ENCODE peak calls at places on chromosomes 7 and 10, in ten cellular contexts. Q is psoas muscle; D is anterior cingulate cortex; N is type B pancreatic cell; U is CD4-positive, alpha-beta memory T cell; S is NCI-H2029; O is stimulated activated CD4-positive, alpha-beta T cell treated with anti-CD3 and anti-CD28 coated beads, TNF-alpha, amount 100 ng/mL, for 4 hours; J is activated CD8-positive, alpha-beta memory T cell treated with anti-CD3 and anti-CD28 coated beads, Interleukin-2, amount 50 U/mL, for 48 hours; G is activated B cell treated with CpG ODN at 0.5 μM for 24 hours; F is stimulated activated CD8-positive, alpha-beta memory T cell treated with anti-CD3 and anti-CD28 coated beads, Interleukin-12 subunit alpha, Interleukin-12 subunit beta, amount 100 ng/mL, for 1 hour. M is an unnamed sample.

GRCh38 chr10:96390460-96390864 is 31.7 kb upstream of the OPALIN start:
- DNase-seq in Q (peak; percentile 72), D (peak; percentile 27), N (no peak), U (no peak), S (peak; percentile 74), O (no peak), J (no peak), G (no peak), F (no peak), M (no peak)

GRCh38 chr7:132495931-132496330 is 80.3 kb downstream of the PLXNA4 start:
- DNase-seq in Q (no peak), D (no peak), N (no peak), U (no peak), S (no peak), O (no peak), J (no peak), G (no peak), F (no peak), M (no peak)

GRCh38 chr10:944034-944831 is 12.7 kb upstream of the LARP4B start:
- DNase-seq in Q (peak; percentile 72), D (no peak), N (no peak), U (no peak), S (no peak), O (peak; percentile 28), J (peak; percentile 62), G (no peak), F (no peak), M (no peak)

GRCh38 chr10:74011016-74011415 is 13.1 kb downstream of the VCL start:
- DNase-seq in Q (no peak), D (no peak), N (no peak), U (no peak), S (no peak), O (no peak), J (no peak), G (no peak), F (no peak), M (no peak)

GRCh38 chr7:47039089-47039648 is 542.7 kb downstream of the TNS3 start:
- DNase-seq in Q (no peak), D (no peak), N (no peak), U (no peak), S (no peak), O (no peak), J (no peak), G (no peak), F (no peak), M (no peak)

GRCh38 chr10:28587270-28587969 is 54.5 kb downstream of the WAC start:
- DNase-seq in Q (no peak), D (no peak), N (no peak), U (no peak), S (no peak), O (no peak), J (no peak), G (no peak), F (no peak), M (peak; percentile 30)

GRCh38 chr10:34539533-34540315 is 275.4 kb downstream of the PARD3 start:
- DNase-seq in Q (no peak), D (no peak), N (no peak), U (no peak), S (no peak), O (no peak), J (no peak), G (no peak), F (no peak), M (peak; percentile 66)

GRCh38 chr7:23712368-23713284 is 2.6 kb downstream of the STK31 start:
- DNase-seq in Q (no peak), D (no peak), N (no peak), U (no peak), S (peak; percentile 4), O (no peak), J (no peak), G (no peak), F (no peak), M (peak; percentile 79)

GRCh38 chr7:111756687-111757178 is 194.4 kb upstream of the IMMP2L start:
- DNase-seq in Q (peak; percentile 80), D (peak; percentile 51), N (no peak), U (no peak), S (no peak), O (no peak), J (no peak), G (no peak), F (no peak), M (peak; percentile 47)

GRCh38 chr7:106039486-106040060 is 72.5 kb downstream of the SYPL1 start:
- DNase-seq in Q (no peak), D (no peak), N (no peak), U (no peak), S (no peak), O (no peak), J (no peak), G (no peak), F (no peak), M (peak; percentile 79)

GRCh38 chr7:111982804-111983203 is 223.4 kb downstream of the DOCK4 start:
- DNase-seq in Q (no peak), D (no peak), N (no peak), U (no peak), S (no peak), O (no peak), J (no peak), G (no peak), F (no peak), M (no peak)

GRCh38 chr7:107201795-107202450 is 33.1 kb downstream of the HBP1 start:
- DNase-seq in Q (peak; percentile 40), D (no peak), N (no peak), U (no peak), S (peak; percentile 69), O (no peak), J (no peak), G (no peak), F (no peak), M (no peak)

GRCh38 chr7:1355568-1356340 is 103.5 kb downstream of the MICALL2 start:
- DNase-seq in Q (no peak), D (no peak), N (no peak), U (peak; percentile 22), S (no peak), O (no peak), J (no peak), G (no peak), F (no peak), M (no peak)

GRCh38 chr7:42972703-42973500 is 40.7 kb downstream of the MRPL32 start:
- DNase-seq in Q (peak; percentile 27), D (no peak), N (no peak), U (no peak), S (no peak), O (no peak), J (no peak), G (no peak), F (no peak), M (peak; percentile 98)

GRCh38 chr7:116692599-116693308 is 20.8 kb downstream of the MET start:
- DNase-seq in Q (no peak), D (no peak), N (no peak), U (no peak), S (no peak), O (no peak), J (no peak), G (no peak), F (no peak), M (peak; percentile 68)

GRCh38 chr7:38312776-38313175 is 39.3 kb upstream of the TARP start:
- DNase-seq in Q (no peak), D (no peak), N (no peak), U (no peak), S (no peak), O (no peak), J (no peak), G (no peak), F (no peak), M (no peak)

GRCh38 chr10:89458289-89458688 is 43.9 kb downstream of the IFIT5 start:
- DNase-seq in Q (no peak), D (no peak), N (no peak), U (no peak), S (no peak), O (no peak), J (no peak), G (no peak), F (no peak), M (peak; percentile 83)

GRCh38 chr7:4072161-4072925 is 609.8 kb upstream of the FOXK1 start:
- DNase-seq in Q (no peak), D (no peak), N (peak; percentile 57), U (no peak), S (no peak), O (no peak), J (no peak), G (no peak), F (no peak), M (no peak)

GRCh38 chr7:2279873-2280272 is 34.4 kb downstream of the SNX8 start:
- DNase-seq in Q (no peak), D (no peak), N (no peak), U (no peak), S (no peak), O (no peak), J (no peak), G (no peak), F (no peak), M (no peak)

GRCh38 chr10:3102721-3103410 is 35.5 kb downstream of the PFKP start:
- DNase-seq in Q (no peak), D (no peak), N (no peak), U (no peak), S (peak; percentile 87), O (no peak), J (no peak), G (no peak), F (no peak), M (no peak)

GRCh38 chr10:18647945-18648344 is 3.4 kb downstream of the NSUN6 start:
- DNase-seq in Q (no peak), D (no peak), N (no peak), U (no peak), S (no peak), O (no peak), J (no peak), G (no peak), F (no peak), M (no peak)

GRCh38 chr7:90192876-90193765 is 18.4 kb upstream of the STEAP2 start:
- DNase-seq in Q (no peak), D (no peak), N (no peak), U (no peak), S (no peak), O (no peak), J (no peak), G (no peak), F (no peak), M (no peak)

M was measured in HCEC 1CT.